ENCODE peak calls at places on chromosomes 11 and 22, in five cellular contexts. E, M, V, B and L are unnamed samples.

GRCh38 chr11:128506999-128507591 is 80.3 kb downstream of the ETS1 start:
- DNase-seq in B (peak), M (peak), E (peak), V (peak), L (peak)

GRCh38 chr11:36574486-36574885 is 6.7 kb downstream of the RAG1 start:
- DNase-seq in B (no peak), M (no peak), E (no peak), V (no peak), L (no peak)

GRCh38 chr11:57407521-57407920 is 17.1 kb upstream of the PRG2 start:
- DNase-seq in M (no peak), V (no peak), E (no peak), B (no peak), L (no peak)

GRCh38 chr11:57421066-57421465 is 5.9 kb downstream of the SLC43A3 start:
- DNase-seq in M (no peak), E (no peak), V (no peak), B (no peak), L (no peak)

GRCh38 chr11:1052133-1053011 is 15.9 kb upstream of the MUC6 start:
- DNase-seq in M (no peak), V (no peak), B (no peak), E (no peak), L (no peak)

GRCh38 chr11:109123811-109124787 is 297.9 kb upstream of the C11orf87 start:
- DNase-seq in V (peak), M (peak), B (peak), E (no peak), L (peak)

GRCh38 chr11:6418958-6419611 is at the start of gene APBB1:
- DNase-seq in M (peak), V (peak), E (peak), B (peak), L (peak)

GRCh38 chr22:36858156-36858555 is 2.6 kb upstream of the NCF4 start:
- DNase-seq in V (no peak), E (no peak), B (no peak), M (no peak), L (no peak)

GRCh38 chr11:17294033-17294432 is 17.5 kb downstream of the NUCB2 start:
- DNase-seq in M (no peak), V (no peak), B (no peak), E (no peak), L (no peak)

DNA sequence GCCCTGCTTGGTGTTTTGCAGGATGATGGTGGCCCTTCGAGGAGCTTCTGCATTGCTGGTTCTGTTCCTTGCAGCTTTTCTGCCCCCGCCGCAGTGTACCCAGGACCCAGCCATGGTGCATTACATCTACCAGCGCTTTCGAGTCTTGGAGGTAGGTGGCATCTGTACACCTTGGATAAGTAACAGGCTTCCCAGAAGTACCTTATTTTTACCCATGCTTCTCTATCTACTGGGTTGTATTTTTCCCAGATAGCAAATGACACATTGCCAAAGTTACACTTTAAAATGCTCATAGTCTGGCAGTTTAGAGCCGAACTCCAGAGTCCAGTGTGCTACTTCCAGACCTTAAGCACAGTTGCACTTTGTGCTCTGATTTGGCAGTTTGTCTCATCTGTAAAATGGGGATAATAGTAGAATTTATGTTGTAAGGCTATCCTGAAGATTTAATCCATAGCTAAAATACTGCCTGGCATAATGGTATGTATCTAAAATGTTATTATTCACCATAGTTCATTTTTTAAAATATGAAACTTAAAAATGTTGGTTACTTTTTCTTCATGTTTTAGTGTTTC is 634 bp downstream of the OLFML1 start:
- DNase-seq in M (peak), V (no peak), E (no peak), B (no peak), L (no peak)
- H3K4me3 ChIP-seq in M (peak), V (peak), E (no peak), B (peak), L (no peak)

DNA sequence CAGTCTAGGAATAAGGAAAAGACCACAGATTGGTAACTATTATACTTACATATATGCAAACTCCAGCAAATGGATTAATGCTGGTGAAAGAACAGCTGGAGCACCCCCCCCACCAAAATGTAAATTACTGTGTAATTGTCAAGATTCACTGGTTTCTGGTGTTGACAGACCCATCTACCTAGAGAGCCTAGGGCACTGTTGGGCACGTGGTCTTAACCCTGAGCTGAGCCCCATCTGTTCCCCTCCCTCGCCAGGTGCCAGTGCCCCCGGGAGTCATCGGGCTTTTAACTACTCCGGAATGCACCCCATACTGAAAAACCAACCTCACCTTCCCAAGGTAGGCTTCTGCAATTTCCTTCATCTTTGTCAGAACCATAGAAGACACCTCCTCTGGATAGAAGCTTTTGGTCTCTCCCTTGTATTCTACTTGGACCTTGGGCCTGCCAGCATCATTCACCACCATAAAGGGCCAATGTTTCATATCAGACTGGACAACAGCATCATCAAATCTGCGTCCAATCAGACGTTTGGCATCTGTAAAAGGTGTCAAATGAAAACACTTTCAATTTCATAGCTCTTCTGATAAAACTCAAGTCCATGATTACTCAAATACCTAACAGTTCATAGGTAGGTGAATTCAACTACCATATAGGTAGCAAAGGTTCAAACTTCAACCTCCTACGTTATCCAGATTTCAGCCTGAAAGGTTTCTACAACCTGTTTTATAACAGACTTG is 1.5 kb downstream of the HSPA8 start:
- DNase-seq in M (no peak), V (no peak), E (no peak), B (no peak), L (no peak)
- H3K4me3 ChIP-seq in M (peak), V (peak), E (peak), B (peak), L (peak)

GRCh38 chr22:17831527-17832251 is 57.4 kb upstream of the BID start:
- DNase-seq in V (peak), M (peak), B (no peak), E (no peak), L (no peak)

GRCh38 chr22:17828502-17829080 is 54.3 kb upstream of the BID start:
- DNase-seq in V (no peak), B (no peak), E (no peak), M (no peak), L (no peak)

GRCh38 chr22:17829691-17830040 is 55.4 kb upstream of the BID start:
- DNase-seq in V (peak), B (no peak), E (no peak), M (no peak), L (peak)

GRCh38 chr22:17832665-17833064 is 58.4 kb upstream of the BID start:
- DNase-seq in B (no peak), V (no peak), E (no peak), M (no peak), L (no peak)

GRCh38 chr22:17830041-17830961 is 56.0 kb upstream of the BID start:
- DNase-seq in B (peak), M (peak), E (peak), V (peak), L (peak)
- H3K4me3 ChIP-seq in B (no peak), M (no peak), E (no peak), V (no peak), L (no peak)

DNA sequence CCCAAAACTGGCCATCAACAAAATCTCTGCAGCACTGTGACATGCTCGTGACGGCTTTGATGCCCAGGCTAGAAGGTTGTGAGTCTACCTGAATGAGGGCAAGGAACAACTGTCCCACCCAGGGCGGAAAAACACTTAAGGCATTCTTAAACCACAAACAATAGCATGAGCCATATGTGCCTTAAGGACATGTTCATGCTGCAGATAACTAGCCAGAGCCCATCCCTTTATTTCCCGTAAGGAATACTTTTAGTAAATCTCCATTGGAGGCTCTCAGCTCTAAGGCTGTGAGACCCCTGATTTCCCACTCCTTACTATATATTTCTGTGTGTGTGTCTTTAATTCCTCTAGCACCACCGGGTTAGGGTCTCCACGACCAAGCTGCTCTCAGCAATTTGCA is 3.4 kb downstream of the CHORDC1 start:
- DNase-seq in B (no peak), E (no peak), V (no peak), M (no peak), L (no peak)
- H3K4me3 ChIP-seq in B (no peak), E (no peak), V (no peak), M (no peak), L (no peak)

GRCh38 chr11:65554842-65555395 is 3.2 kb downstream of the LTBP3 start:
- DNase-seq in E (no peak), M (no peak), V (no peak), B (no peak), L (no peak)
- H3K4me3 ChIP-seq in E (no peak), M (no peak), V (no peak), B (no peak), L (no peak)

DNA sequence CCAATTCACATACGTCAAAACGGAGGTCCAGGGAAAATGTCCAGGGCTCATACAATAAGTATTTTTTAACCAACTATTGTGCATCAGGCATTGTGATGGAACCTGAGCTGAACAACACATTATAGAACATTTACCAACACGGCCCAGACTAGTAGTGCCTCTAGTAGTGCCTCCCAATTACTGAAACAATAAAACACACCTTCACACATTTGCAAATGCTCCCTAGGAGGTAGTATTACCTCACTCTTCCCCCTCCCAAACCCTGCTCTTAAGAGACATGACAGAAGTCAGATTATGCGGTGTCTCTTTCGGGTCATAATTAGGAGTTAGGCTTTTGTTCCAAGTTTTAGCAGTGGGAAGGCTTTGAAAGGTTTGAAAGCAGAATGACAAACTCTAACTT is 61.1 kb downstream of the PAK1 start:
- DNase-seq in V (no peak), B (no peak), E (no peak), M (no peak), L (no peak)
- H3K4me3 ChIP-seq in V (no peak), B (no peak), E (no peak), M (no peak), L (no peak)

GRCh38 chr11:96284917-96285316 is 58.1 kb downstream of the MAML2 start:
- DNase-seq in V (no peak), E (no peak), B (no peak), M (no peak), L (no peak)

GRCh38 chr11:96284401-96284800 is 58.6 kb downstream of the MAML2 start:
- DNase-seq in M (no peak), B (no peak), V (no peak), E (no peak), L (no peak)

GRCh38 chr11:96290631-96291030 is 52.4 kb downstream of the MAML2 start:
- DNase-seq in V (no peak), M (no peak), B (no peak), E (no peak), L (no peak)

GRCh38 chr11:96288915-96289314 is 54.1 kb downstream of the MAML2 start:
- DNase-seq in V (no peak), E (no peak), B (no peak), M (no peak), L (no peak)

DNA sequence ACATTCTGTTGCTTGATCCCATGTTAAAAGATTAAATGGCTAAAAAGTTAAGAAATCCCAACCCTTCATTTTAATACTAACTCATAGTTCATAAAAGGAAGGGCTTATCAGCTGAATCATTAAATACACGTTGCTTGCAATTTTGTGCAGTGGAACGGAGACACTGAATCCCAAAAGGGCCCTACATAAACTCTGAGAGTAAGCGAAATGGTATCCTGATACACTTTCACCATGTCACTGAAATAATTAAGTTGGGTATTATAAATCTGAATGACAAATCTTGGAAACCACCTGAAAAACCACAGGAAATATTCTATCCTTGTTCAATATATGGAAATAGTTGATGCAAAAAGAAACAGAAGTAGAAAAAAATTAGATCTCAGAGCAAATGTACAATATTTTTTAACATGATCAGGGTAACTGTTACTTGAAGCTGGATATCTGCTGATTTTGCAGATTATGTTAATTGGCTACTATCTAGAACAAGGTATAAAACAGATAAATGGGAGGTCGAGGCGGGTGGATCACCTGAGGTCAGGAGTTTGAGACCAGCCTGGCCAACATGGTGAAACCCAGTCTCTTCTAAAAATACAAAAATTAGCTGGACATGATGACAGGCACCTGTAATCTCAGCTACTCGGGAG is 55.1 kb downstream of the MAML2 start:
- DNase-seq in M (peak), E (no peak), B (no peak), V (no peak), L (peak)
- H3K4me3 ChIP-seq in M (no peak), E (no peak), B (no peak), V (no peak), L (no peak)